ENCODE peak calls at places on chromosomes 6 and 20, in nine cellular contexts. Q, C, G, T, I, F, P, L and V are unnamed samples.

GRCh38 chr20:37473249-37474000 is 47.6 kb upstream of the NNAT start:
- DNase-seq in F (no peak), T (no peak), C (no peak), P (no peak), I (no peak), Q (no peak), L (no peak), G (no peak), V (no peak)

GRCh38 chr6:111092006-111092405 is 4.7 kb downstream of the SLC16A10 start:
- DNase-seq in C (no peak), P (no peak), G (no peak), L (no peak), F (no peak), T (no peak), Q (no peak), I (no peak), V (no peak)

GRCh38 chr20:35619196-35620095 is 3.8 kb downstream of the SPAG4 start:
- DNase-seq in G (peak; percentile 91), T (peak; percentile 69), Q (peak; percentile 49), F (peak; percentile 88), I (peak; percentile 47), L (peak; percentile 84), P (peak; percentile 95), C (peak; percentile 89), V (peak; percentile 86)

GRCh38 chr20:47857994-47858557 is 72.8 kb upstream of the SULF2 start:
- DNase-seq in I (no peak), P (no peak), T (no peak), C (no peak), F (no peak), Q (no peak), G (no peak), L (no peak), V (no peak)

GRCh38 chr6:32244946-32245398 is 21.1 kb upstream of the NOTCH4 start:
- DNase-seq in Q (peak; percentile 51), L (peak; percentile 74), I (no peak), P (peak; percentile 64), G (peak; percentile 94), T (peak; percentile 69), F (peak; percentile 87), C (peak; percentile 52), V (peak; percentile 86)

GRCh38 chr6:25181923-25182322 is 97.3 kb upstream of the CARMIL1 start:
- DNase-seq in Q (no peak), L (no peak), G (no peak), T (no peak), I (no peak), P (no peak), C (no peak), F (no peak), V (no peak)

GRCh38 chr6:138691595-138692057 is 81.9 kb upstream of the CCDC28A start:
- DNase-seq in L (no peak), C (no peak), I (no peak), T (no peak), G (peak; percentile 29), F (no peak), P (no peak), Q (no peak), V (no peak)

GRCh38 chr6:77178821-77179220 is 284.5 kb downstream of the HTR1B start:
- DNase-seq in C (no peak), Q (no peak), T (no peak), P (no peak), G (no peak), L (no peak), F (no peak), I (no peak), V (no peak)

GRCh38 chr6:154471609-154472362 is 38.7 kb downstream of the CNKSR3 start:
- DNase-seq in T (no peak), P (no peak), I (peak; percentile 98), Q (no peak), F (no peak), L (no peak), C (no peak), G (no peak), V (no peak)

GRCh38 chr20:50385733-50386640 is 124.2 kb upstream of the PTPN1 start:
- DNase-seq in Q (peak; percentile 30), L (no peak), P (no peak), G (no peak), T (peak; percentile 46), F (no peak), I (no peak), C (no peak), V (no peak)

GRCh38 chr20:4800131-4800530 is 78.4 kb downstream of the PRND start:
- DNase-seq in L (no peak), C (no peak), P (no peak), T (no peak), I (no peak), G (no peak), Q (no peak), F (no peak), V (no peak)

GRCh38 chr20:17947474-17947815 is 21.1 kb downstream of the SNX5 start:
- DNase-seq in G (no peak), T (no peak), P (no peak), F (no peak), C (no peak), I (no peak), Q (no peak), L (no peak), V (no peak)

GRCh38 chr6:144006731-144007454 is 1.2 kb downstream of the PLAGL1 start:
- DNase-seq in L (no peak), G (no peak), P (peak; percentile 40), Q (no peak), I (no peak), C (no peak), T (no peak), F (no peak), V (peak; percentile 32)

GRCh38 chr20:1402149-1402548 is 9.3 kb upstream of the FKBP1A start:
- DNase-seq in Q (no peak), P (no peak), I (no peak), T (no peak), L (no peak), G (no peak), C (no peak), F (no peak), V (no peak)

GRCh38 chr20:51470521-51470875 is 72.0 kb downstream of the NFATC2 start:
- DNase-seq in T (no peak), G (no peak), F (no peak), P (no peak), I (no peak), L (no peak), C (no peak), Q (no peak), V (no peak)

GRCh38 chr6:169171951-169172350 is 81.7 kb downstream of the THBS2 start:
- DNase-seq in T (no peak), C (no peak), P (no peak), Q (no peak), F (no peak), I (no peak), L (no peak), G (no peak), V (no peak)

GRCh38 chr6:112016335-112016734 is 37.6 kb upstream of the CCN6 start:
- DNase-seq in T (no peak), G (no peak), C (no peak), F (no peak), P (no peak), L (peak; percentile 66), Q (no peak), I (no peak), V (peak; percentile 36)

GRCh38 chr6:130515306-130515705 is 149.5 kb downstream of the TMEM200A start:
- DNase-seq in P (no peak), I (no peak), C (no peak), T (no peak), L (no peak), F (no peak), G (no peak), Q (no peak), V (no peak)

GRCh38 chr20:49615401-49616153 is 47.6 kb upstream of the PTGIS start:
- DNase-seq in L (no peak), F (peak; percentile 85), C (no peak), Q (no peak), I (no peak), P (no peak), G (no peak), T (no peak), V (peak; percentile 85)

GRCh38 chr6:108653864-108654402 is 93.2 kb downstream of the FOXO3 start:
- DNase-seq in T (no peak), Q (no peak), L (no peak), C (no peak), I (no peak), F (peak; percentile 79), P (no peak), G (no peak), V (peak; percentile 77)

GRCh38 chr6:139939189-139939979 is 564.9 kb upstream of the CITED2 start:
- DNase-seq in G (peak; percentile 61), T (no peak), Q (no peak), F (no peak), P (peak; percentile 42), L (no peak), C (no peak), I (peak; percentile 24), V (no peak)

GRCh38 chr20:10596726-10597125 is 77.1 kb downstream of the JAG1 start:
- DNase-seq in C (no peak), F (no peak), I (no peak), T (no peak), Q (no peak), P (no peak), L (no peak), G (no peak), V (no peak)

GRCh38 chr20:56985286-56985685 is 281.2 kb downstream of the BMP7 start:
- DNase-seq in G (no peak), P (no peak), Q (no peak), L (no peak), I (no peak), T (no peak), C (no peak), F (no peak), V (no peak)

GRCh38 chr6:53854843-53855567 is 60.2 kb downstream of the LRRC1 start:
- DNase-seq in Q (no peak), G (no peak), L (no peak), F (no peak), T (no peak), I (no peak), C (peak; percentile 80), P (no peak), V (no peak)

GRCh38 chr6:143539723-143540122 is 28.2 kb upstream of the FUCA2 start:
- DNase-seq in C (no peak), L (no peak), I (no peak), F (no peak), P (no peak), Q (no peak), T (no peak), G (no peak), V (no peak)

GRCh38 chr6:18513253-18513798 is 126.2 kb downstream of the RNF144B start:
- DNase-seq in F (no peak), L (no peak), P (no peak), T (no peak), G (no peak), Q (no peak), C (no peak), I (no peak), V (no peak)

GRCh38 chr6:39357998-39358686 is 35.6 kb upstream of the KCNK16 start:
- DNase-seq in F (no peak), Q (no peak), I (peak; percentile 84), G (no peak), T (no peak), P (peak; percentile 89), C (no peak), L (no peak), V (no peak)

GRCh38 chr6:62042444-62042843 is 243.6 kb downstream of the KHDRBS2 start:
- DNase-seq in T (no peak), P (no peak), F (no peak), I (no peak), L (no peak), Q (no peak), C (peak; percentile 10), G (no peak), V (no peak)

GRCh38 chr6:132663661-132664060 is 4.7 kb upstream of the TAAR1 start:
- DNase-seq in C (no peak), I (no peak), P (peak; percentile 12), T (no peak), G (no peak), F (no peak), L (no peak), Q (no peak), V (no peak)

GRCh38 chr20:51802170-51802745 is at the start of gene SALL4:
- DNase-seq in P (peak; percentile 90), L (no peak), Q (no peak), T (no peak), F (no peak), G (peak; percentile 93), C (no peak), I (peak; percentile 6), V (no peak)

GRCh38 chr6:46932941-46933340 is 11.2 kb upstream of the ADGRF5 start:
- DNase-seq in G (no peak), Q (no peak), L (no peak), I (no peak), T (no peak), F (no peak), P (no peak), C (no peak), V (no peak)